ENCODE peak calls at places on chromosomes 16 and 17, in four cellular contexts. One of them, this sample, is unnamed.

GRCh38 chr17:66533572-66533971 is 231.2 kb downstream of the PRKCA start:
- DNase-seq in A549: no peak
- DNase-seq in endothelial cell of umbilical vein: no peak
- DNase-seq in HCT116: no peak
- DNase-seq in this sample: peak

GRCh38 chr16:2856061-2856670 is 1.8 kb downstream of the PRSS22 start:
- DNase-seq in HCT116: no peak
- DNase-seq in A549: peak
- DNase-seq in endothelial cell of umbilical vein: no peak
- DNase-seq in this sample: no peak

GRCh38 chr17:29133146-29133713 is 47.0 kb downstream of the MYO18A start:
- DNase-seq in HCT116: no peak
- DNase-seq in endothelial cell of umbilical vein: no peak
- DNase-seq in A549: peak
- DNase-seq in this sample: peak

GRCh38 chr16:51636913-51637743 is 486.1 kb upstream of the SALL1 start:
- DNase-seq in HCT116: no peak
- DNase-seq in endothelial cell of umbilical vein: no peak
- DNase-seq in A549: no peak
- DNase-seq in this sample: no peak

GRCh38 chr16:4624827-4625616 is 396 bp downstream of the MGRN1 start:
- DNase-seq in HCT116: no peak
- DNase-seq in endothelial cell of umbilical vein: peak
- DNase-seq in A549: no peak
- DNase-seq in this sample: peak

GRCh38 chr17:74756891-74757290 is 8.5 kb downstream of the NHERF1 start:
- DNase-seq in HCT116: no peak
- DNase-seq in A549: no peak
- DNase-seq in endothelial cell of umbilical vein: no peak
- DNase-seq in this sample: no peak

GRCh38 chr16:77236063-77236511 is 36.9 kb downstream of the SYCE1L start:
- DNase-seq in HCT116: no peak
- DNase-seq in endothelial cell of umbilical vein: peak
- DNase-seq in A549: peak
- DNase-seq in this sample: peak

GRCh38 chr16:69444873-69445517 is 20.6 kb downstream of the CYB5B start:
- DNase-seq in HCT116: no peak
- DNase-seq in A549: no peak
- DNase-seq in endothelial cell of umbilical vein: peak
- DNase-seq in this sample: peak

GRCh38 chr17:27800522-27800921 is at the start of gene NOS2:
- DNase-seq in HCT116: no peak
- DNase-seq in endothelial cell of umbilical vein: no peak
- DNase-seq in A549: no peak
- DNase-seq in this sample: no peak

GRCh38 chr16:18852647-18853046 is 51.3 kb upstream of the ARL6IP1 start:
- DNase-seq in HCT116: no peak
- DNase-seq in A549: no peak
- DNase-seq in endothelial cell of umbilical vein: no peak
- DNase-seq in this sample: no peak

GRCh38 chr16:71254832-71255560 is 24.5 kb upstream of the HYDIN start:
- DNase-seq in HCT116: no peak
- DNase-seq in A549: no peak
- DNase-seq in endothelial cell of umbilical vein: no peak
- DNase-seq in this sample: peak

GRCh38 chr16:49502136-49502881 is 128.7 kb downstream of the C16orf78 start:
- DNase-seq in A549: no peak
- DNase-seq in HCT116: no peak
- DNase-seq in endothelial cell of umbilical vein: no peak
- DNase-seq in this sample: peak

GRCh38 chr17:77419547-77420475 is 279.0 kb downstream of the SEC14L1 start:
- DNase-seq in endothelial cell of umbilical vein: no peak
- DNase-seq in HCT116: no peak
- DNase-seq in A549: no peak
- DNase-seq in this sample: peak

GRCh38 chr16:8674413-8675022 is at the start of gene ABAT:
- DNase-seq in A549: peak
- DNase-seq in endothelial cell of umbilical vein: peak
- DNase-seq in HCT116: peak
- DNase-seq in this sample: peak

GRCh38 chr16:8676160-8676547 is 1.7 kb downstream of the ABAT start:
- DNase-seq in A549: no peak
- DNase-seq in endothelial cell of umbilical vein: no peak
- DNase-seq in HCT116: no peak
- DNase-seq in this sample: no peak

GRCh38 chr16:8673611-8674412 is 605 bp upstream of the ABAT start:
- DNase-seq in A549: no peak
- DNase-seq in HCT116: no peak
- DNase-seq in endothelial cell of umbilical vein: no peak
- DNase-seq in this sample: no peak

GRCh38 chr16:8676737-8677375 is 2.4 kb downstream of the ABAT start:
- DNase-seq in endothelial cell of umbilical vein: no peak
- DNase-seq in A549: no peak
- DNase-seq in HCT116: no peak
- DNase-seq in this sample: no peak

DNA sequence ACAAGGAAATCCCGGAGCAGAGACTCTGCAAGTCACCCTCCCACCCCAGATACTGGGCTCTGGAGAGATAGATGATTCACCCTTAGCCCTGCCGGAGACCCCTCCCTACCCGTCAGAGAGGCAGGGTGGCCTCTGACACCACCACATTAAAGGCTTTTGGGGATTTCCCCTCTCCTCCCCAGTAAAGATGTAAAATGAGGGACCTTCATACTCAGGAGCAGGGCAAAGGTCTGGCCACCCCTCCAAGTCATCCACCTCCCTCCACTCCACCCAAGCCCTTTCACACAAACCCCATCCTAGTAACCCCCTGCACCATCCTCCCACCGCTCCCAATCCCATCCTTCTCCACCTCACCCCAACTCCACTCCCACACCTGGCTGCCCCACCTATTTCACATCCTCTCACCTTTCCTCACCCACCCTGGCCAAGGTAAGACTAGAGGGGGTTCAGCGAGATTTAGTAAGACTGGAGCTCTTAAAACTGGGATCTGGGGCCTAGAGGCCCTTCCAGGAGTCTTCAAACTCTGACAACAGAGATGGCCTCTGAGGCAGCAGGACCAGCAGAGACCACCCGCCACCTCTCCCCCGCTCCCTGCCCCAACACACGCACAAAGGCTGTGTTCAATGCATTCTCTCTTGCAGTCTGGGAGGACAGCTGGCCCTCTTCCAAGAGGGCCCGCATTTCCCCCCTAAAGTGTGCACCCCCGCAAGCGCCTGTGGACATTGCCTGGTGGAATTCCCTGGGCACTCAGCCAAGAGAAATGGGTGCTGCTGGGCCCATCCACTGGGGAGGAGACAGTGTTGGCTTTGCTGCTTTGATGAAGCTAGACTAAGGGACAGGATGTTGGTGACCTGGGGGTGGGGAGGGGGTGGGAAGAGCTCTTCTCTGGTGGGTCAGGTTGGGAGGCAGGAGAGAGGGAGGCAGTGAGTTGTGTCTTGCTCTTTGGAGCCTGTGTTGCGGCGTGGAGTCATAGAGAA is 1.1 kb downstream of the ABAT start:
- DNase-seq in endothelial cell of umbilical vein: no peak
- DNase-seq in HCT116: no peak
- DNase-seq in A549: no peak
- DNase-seq in this sample: no peak
- TF ChIP-seq MAX in endothelial cell of umbilical vein: no peak
- TF ChIP-seq MAX in HCT116: no peak
- TF ChIP-seq MAX in A549: no peak
- TF ChIP-seq MAX in this sample: no peak

DNA sequence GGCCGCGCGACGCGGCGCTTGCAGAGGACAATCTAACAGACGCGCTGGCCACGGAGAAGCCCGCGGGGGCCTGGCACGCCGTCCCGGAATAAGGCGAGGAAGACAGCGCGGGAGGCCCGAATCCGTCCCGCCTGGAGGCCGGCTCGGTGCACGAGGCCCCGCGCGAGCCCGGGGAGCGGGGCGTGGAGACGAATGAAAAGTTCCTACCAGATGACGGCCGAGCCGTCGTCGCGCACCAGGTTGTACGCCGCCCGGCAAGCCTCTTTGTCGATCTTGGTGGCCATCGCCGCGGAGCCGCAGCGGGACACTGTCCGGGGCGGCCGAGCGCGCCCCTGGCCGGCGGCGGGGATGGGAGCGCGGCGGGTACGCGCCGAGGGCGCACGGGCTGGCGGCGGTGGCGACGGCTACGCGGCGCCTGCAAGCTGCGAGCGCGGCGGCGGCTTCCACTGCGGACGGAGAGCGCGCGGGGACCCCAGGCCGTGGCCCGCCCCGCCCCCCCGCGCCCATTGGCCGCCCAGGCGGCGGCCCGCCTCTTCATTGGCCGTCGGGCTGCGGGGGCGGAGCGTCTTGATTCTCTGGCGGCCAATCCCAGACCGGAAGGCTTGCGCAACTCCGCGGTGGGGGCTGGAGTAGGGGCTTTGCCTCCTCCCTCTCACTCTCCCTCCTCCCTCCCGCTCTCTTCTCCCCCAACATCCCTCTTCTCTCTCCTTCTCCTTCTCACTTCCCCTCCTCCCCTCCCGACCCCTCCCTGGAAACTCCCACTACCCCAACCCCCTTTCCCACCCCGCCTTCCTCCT is at the start of gene COTL1:
- DNase-seq in A549: peak
- DNase-seq in HCT116: peak
- DNase-seq in endothelial cell of umbilical vein: peak
- DNase-seq in this sample: peak
- TF ChIP-seq POLR2A in A549: peak
- TF ChIP-seq POLR2A in HCT116: peak
- TF ChIP-seq POLR2A in endothelial cell of umbilical vein: peak
- TF ChIP-seq POLR2A in this sample: peak

GRCh38 chr17:34579979-34580684 is 750 bp downstream of the TMEM132E start:
- DNase-seq in A549: peak
- DNase-seq in HCT116: no peak
- DNase-seq in endothelial cell of umbilical vein: peak
- DNase-seq in this sample: no peak

GRCh38 chr17:34582901-34583245 is 3.5 kb downstream of the TMEM132E start:
- DNase-seq in endothelial cell of umbilical vein: no peak
- DNase-seq in HCT116: no peak
- DNase-seq in A549: no peak
- DNase-seq in this sample: no peak

GRCh38 chr17:34580685-34581445 is 1.5 kb downstream of the TMEM132E start:
- DNase-seq in endothelial cell of umbilical vein: no peak
- DNase-seq in A549: no peak
- DNase-seq in HCT116: no peak
- DNase-seq in this sample: no peak

GRCh38 chr17:34582185-34582900 is 3.0 kb downstream of the TMEM132E start:
- DNase-seq in endothelial cell of umbilical vein: no peak
- DNase-seq in A549: no peak
- DNase-seq in HCT116: no peak
- DNase-seq in this sample: no peak

GRCh38 chr17:34581446-34582184 is 2.2 kb downstream of the TMEM132E start:
- DNase-seq in HCT116: no peak
- DNase-seq in endothelial cell of umbilical vein: no peak
- DNase-seq in A549: no peak
- DNase-seq in this sample: no peak
- TF ChIP-seq MAX in HCT116: no peak
- TF ChIP-seq MAX in endothelial cell of umbilical vein: no peak
- TF ChIP-seq MAX in A549: no peak
- TF ChIP-seq MAX in this sample: no peak

GRCh38 chr17:50055426-50056216 is at the start of gene ITGA3:
- DNase-seq in endothelial cell of umbilical vein: peak
- DNase-seq in A549: peak
- DNase-seq in HCT116: peak
- DNase-seq in this sample: peak
- TF ChIP-seq POLR2A in endothelial cell of umbilical vein: peak
- TF ChIP-seq POLR2A in A549: peak
- TF ChIP-seq POLR2A in HCT116: no peak
- TF ChIP-seq POLR2A in this sample: no peak

GRCh38 chr17:65515959-65516948 is 45.2 kb downstream of the AXIN2 start:
- DNase-seq in A549: no peak
- DNase-seq in HCT116: peak
- DNase-seq in endothelial cell of umbilical vein: no peak
- DNase-seq in this sample: no peak
- TF ChIP-seq MAX in A549: no peak
- TF ChIP-seq MAX in HCT116: no peak
- TF ChIP-seq MAX in endothelial cell of umbilical vein: no peak
- TF ChIP-seq MAX in this sample: no peak

GRCh38 chr17:59950049-59950448 is 14.5 kb downstream of the RNFT1 start:
- DNase-seq in A549: no peak
- DNase-seq in endothelial cell of umbilical vein: no peak
- DNase-seq in HCT116: no peak
- DNase-seq in this sample: no peak

DNA sequence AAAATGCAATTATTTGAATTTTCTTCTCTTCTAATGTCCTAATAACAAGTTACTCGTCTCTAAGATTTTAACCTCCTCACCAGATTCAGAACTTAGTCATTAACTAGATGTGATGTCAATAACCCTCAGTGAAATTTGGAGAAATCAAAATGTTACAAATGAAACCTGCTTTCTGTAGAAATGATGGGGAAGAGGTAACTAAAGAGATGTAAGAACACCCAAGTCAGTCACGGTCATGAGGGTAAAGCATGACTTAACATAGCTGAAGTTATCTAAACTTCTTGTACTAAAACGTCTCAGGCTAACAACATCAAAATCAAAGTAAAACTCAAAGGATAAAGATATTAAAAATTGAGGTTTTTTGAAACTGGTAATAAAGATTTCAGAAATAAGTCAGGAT is 9.7 kb downstream of the RNFT1 start:
- DNase-seq in HCT116: no peak
- DNase-seq in A549: no peak
- DNase-seq in endothelial cell of umbilical vein: no peak
- DNase-seq in this sample: no peak
- TF ChIP-seq POLR2A in HCT116: no peak
- TF ChIP-seq POLR2A in A549: no peak
- TF ChIP-seq POLR2A in endothelial cell of umbilical vein: no peak
- TF ChIP-seq POLR2A in this sample: no peak

This sample was measured in NB4.